ENCODE peak calls at places on chromosomes 3 and 15, in eight cellular contexts. V is thoracic aorta, S is neural crest cell, J is coronary artery, I is bronchial epithelial cell, P is GM13976, O is left ventricle myocardium inferior, F is transverse colon. Q is an unnamed sample.

GRCh38 chr3:114362815-114363214 is 69.0 kb downstream of the TIGIT start:
- DNase-seq in V (no peak), S (no peak), J (no peak), I (peak), P (peak), O (no peak), F (no peak), Q (peak)

GRCh38 chr15:71471347-71471746 is 339.0 kb upstream of the NR2E3 start:
- DNase-seq in V (no peak), S (no peak), J (no peak), I (peak), P (peak), O (no peak), F (no peak), Q (no peak)

GRCh38 chr15:70880781-70881180 is 11.5 kb downstream of the THAP10 start:
- DNase-seq in V (no peak), S (no peak), J (no peak), I (no peak), P (no peak), O (no peak), F (no peak), Q (no peak)

GRCh38 chr3:190326930-190327329 is 4.7 kb upstream of the CLDN1 start:
- DNase-seq in V (no peak), S (no peak), J (no peak), I (no peak), P (no peak), O (no peak), F (no peak), Q (no peak)

GRCh38 chr15:85854345-85855097 is 59.8 kb upstream of the KLHL25 start:
- DNase-seq in V (no peak), S (peak), J (no peak), I (peak), P (peak), O (no peak), F (peak), Q (peak)

GRCh38 chr15:29636140-29636539 is 186.1 kb downstream of the TJP1 start:
- DNase-seq in V (no peak), S (no peak), J (peak), I (no peak), P (no peak), O (no peak), F (peak), Q (no peak)

GRCh38 chr15:70067011-70067410 is 30.7 kb downstream of the TLE3 start:
- DNase-seq in V (no peak), S (no peak), J (no peak), I (no peak), P (no peak), O (no peak), F (no peak), Q (no peak)

GRCh38 chr15:33859992-33860545 is 108.2 kb upstream of the CHRM5 start:
- DNase-seq in V (no peak), S (no peak), J (no peak), I (peak), P (no peak), O (no peak), F (no peak), Q (no peak)

GRCh38 chr3:86225461-86225860 is 765.5 kb downstream of the VGLL3 start:
- DNase-seq in V (no peak), S (no peak), J (no peak), I (no peak), P (no peak), O (no peak), F (no peak), Q (no peak)

GRCh38 chr15:46408312-46408711 is 773.5 kb downstream of the SQOR start:
- DNase-seq in V (no peak), S (no peak), J (no peak), I (no peak), P (no peak), O (no peak), F (no peak), Q (no peak)

GRCh38 chr3:33932010-33932764 is 133.8 kb downstream of the PDCD6IP start:
- DNase-seq in V (no peak), S (no peak), J (no peak), I (peak), P (no peak), O (no peak), F (no peak), Q (no peak)

GRCh38 chr3:5016218-5017161 is 37.3 kb downstream of the BHLHE40 start:
- DNase-seq in V (no peak), S (no peak), J (no peak), I (peak), P (peak), O (no peak), F (peak), Q (no peak)

GRCh38 chr15:26974120-26974780 is 3.3 kb downstream of the GABRG3 start:
- DNase-seq in V (no peak), S (no peak), J (no peak), I (peak), P (no peak), O (no peak), F (no peak), Q (no peak)

GRCh38 chr3:195441476-195441970 is 1.3 kb downstream of the ACAP2 start:
- DNase-seq in V (no peak), S (no peak), J (peak), I (no peak), P (no peak), O (no peak), F (peak), Q (no peak)

GRCh38 chr3:112579232-112579631 is 17.4 kb downstream of the SLC35A5 start:
- DNase-seq in V (no peak), S (no peak), J (no peak), I (no peak), P (no peak), O (no peak), F (no peak), Q (no peak)

GRCh38 chr15:95277266-95277665 is 1045.9 kb downstream of the MCTP2 start:
- DNase-seq in V (no peak), S (no peak), J (no peak), I (peak), P (no peak), O (no peak), F (no peak), Q (peak)

GRCh38 chr15:50655555-50655954 is 31.0 kb downstream of the TRPM7 start:
- DNase-seq in V (no peak), S (no peak), J (no peak), I (no peak), P (no peak), O (no peak), F (no peak), Q (no peak)

GRCh38 chr15:39381517-39381916 is 199.4 kb upstream of the THBS1 start:
- DNase-seq in V (no peak), S (no peak), J (no peak), I (peak), P (no peak), O (no peak), F (no peak), Q (no peak)

GRCh38 chr3:172321035-172321434 is 127.2 kb downstream of the GHSR start:
- DNase-seq in V (no peak), S (no peak), J (no peak), I (no peak), P (peak), O (no peak), F (no peak), Q (no peak)

GRCh38 chr3:47664519-47664918 is 85.9 kb upstream of the CSPG5 start:
- DNase-seq in V (no peak), S (no peak), J (no peak), I (no peak), P (no peak), O (no peak), F (no peak), Q (peak)

GRCh38 chr3:47658444-47658843 is 79.8 kb upstream of the CSPG5 start:
- DNase-seq in V (no peak), S (no peak), J (no peak), I (no peak), P (no peak), O (no peak), F (no peak), Q (no peak)

GRCh38 chr3:47666118-47666517 is 87.5 kb upstream of the CSPG5 start:
- DNase-seq in V (no peak), S (no peak), J (no peak), I (no peak), P (no peak), O (no peak), F (no peak), Q (no peak)

GRCh38 chr3:47663630-47664240 is 85.1 kb upstream of the CSPG5 start:
- DNase-seq in V (no peak), S (no peak), J (no peak), I (no peak), P (no peak), O (no peak), F (no peak), Q (no peak)

DNA sequence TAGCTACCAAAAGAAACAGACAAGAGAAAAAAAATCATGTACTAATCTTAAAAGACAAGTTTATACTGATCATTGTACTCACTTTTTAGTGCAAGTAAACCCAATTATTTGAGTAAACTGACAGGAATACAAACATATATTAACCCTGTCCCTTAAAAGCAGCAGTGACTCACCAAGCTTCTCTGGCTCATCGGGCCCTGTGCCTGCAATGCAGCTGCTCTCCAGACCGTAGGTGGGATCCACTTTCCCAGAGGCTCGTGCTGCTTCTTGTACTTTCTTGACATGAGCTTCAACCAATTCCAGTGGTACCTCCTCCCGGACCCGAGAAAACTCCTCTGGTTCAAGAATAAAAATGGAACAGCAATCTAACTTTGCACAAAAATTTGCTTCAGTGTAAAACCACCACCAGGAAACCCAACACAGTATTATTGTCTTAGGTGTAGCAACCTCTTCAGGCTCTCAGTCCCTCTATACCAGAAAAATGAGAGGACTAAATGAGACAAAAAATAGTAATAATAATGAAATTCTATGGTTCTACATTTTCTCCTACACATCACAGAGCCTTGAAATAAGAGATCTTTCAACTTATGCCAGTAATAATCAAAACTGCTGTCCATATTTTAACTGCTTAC is 82.6 kb upstream of the CSPG5 start:
- DNase-seq in V (no peak), S (no peak), J (no peak), I (peak), P (no peak), O (no peak), F (no peak), Q (peak)
- TF ChIP-seq CTCF in V (no peak), S (no peak), J (no peak), I (no peak), P (no peak), O (no peak), F (no peak), Q (no peak)

GRCh38 chr3:71104586-71104985 is 478.9 kb downstream of the FOXP1 start:
- DNase-seq in V (no peak), S (no peak), J (no peak), I (no peak), P (no peak), O (no peak), F (no peak), Q (no peak)
- TF ChIP-seq CTCF in V (no peak), S (no peak), J (no peak), I (no peak), P (no peak), O (no peak), F (no peak), Q (no peak)

DNA sequence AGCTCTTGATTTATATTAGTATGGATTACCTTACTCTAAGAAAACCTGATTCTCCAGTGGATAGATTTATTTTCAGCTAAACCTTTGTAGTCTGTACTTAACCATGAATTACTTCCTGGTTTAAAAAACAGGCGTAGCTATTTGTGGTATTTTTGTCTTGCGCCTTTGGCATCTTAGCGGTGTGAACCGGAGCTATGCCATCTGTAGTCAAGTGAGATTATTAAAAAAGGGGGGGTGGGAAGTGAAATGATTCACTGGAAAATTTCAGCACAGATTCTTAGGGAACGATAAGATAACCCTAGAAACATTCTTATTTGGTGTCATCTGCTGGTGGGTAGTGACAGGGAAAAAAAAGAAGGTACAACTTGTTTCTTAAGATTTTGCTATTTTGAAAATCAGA is 44.2 kb downstream of the PSMD6 start:
- DNase-seq in V (no peak), S (no peak), J (no peak), I (peak), P (no peak), O (no peak), F (no peak), Q (peak)
- TF ChIP-seq CTCF in V (no peak), S (no peak), J (no peak), I (no peak), P (no peak), O (no peak), F (no peak), Q (no peak)

DNA sequence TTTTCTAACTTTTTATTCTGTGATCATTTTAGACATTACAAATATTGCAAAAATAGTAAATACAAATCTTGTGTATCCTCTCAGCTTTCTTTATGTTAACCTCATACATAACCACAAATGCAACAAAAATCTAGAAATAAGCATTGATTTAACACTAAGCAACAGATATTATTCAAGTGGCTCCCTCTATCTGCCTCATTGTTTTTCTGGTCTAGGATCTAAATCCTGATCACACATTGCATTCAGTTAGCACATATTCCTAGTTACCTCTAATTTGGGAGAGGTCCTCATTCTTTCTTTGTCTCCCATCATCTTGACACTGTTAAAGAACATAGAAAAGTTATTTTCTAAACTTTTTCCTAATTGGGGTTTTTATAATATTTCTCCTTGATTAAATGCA is 1126.0 kb downstream of the ROBO2 start:
- DNase-seq in V (no peak), S (no peak), J (no peak), I (peak), P (no peak), O (no peak), F (no peak), Q (no peak)
- TF ChIP-seq CTCF in V (no peak), S (peak), J (no peak), I (no peak), P (no peak), O (peak), F (no peak), Q (peak)

DNA sequence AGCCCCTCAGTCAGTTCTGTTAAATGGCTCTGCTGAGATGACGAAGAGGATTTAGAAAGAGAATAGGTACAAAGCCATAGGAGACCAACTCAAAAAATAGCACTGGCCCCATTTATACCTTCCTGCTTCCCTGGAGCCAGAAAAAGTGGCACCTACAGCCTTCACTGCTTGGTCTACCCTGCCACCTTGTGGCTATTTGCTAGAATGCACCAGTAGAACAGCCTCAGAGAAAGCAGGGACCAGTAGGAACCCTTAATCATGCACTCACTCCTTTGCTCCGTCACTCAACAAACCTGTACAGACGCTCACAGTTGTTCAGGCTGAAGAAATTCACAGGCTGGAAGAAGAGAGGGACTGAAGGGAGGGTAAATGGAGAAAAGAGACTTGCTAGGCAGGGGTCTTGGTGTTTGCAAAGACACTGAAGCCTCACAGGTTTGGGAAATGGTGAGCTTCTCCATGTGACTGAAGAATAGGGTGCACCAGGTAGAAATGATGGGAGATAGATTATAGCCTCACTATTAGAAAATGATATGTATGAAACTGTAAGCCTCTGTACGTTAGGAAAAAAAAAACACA is 12.1 kb upstream of the RTP2 start:
- DNase-seq in V (peak), S (peak), J (no peak), I (peak), P (peak), O (peak), F (peak), Q (peak)
- TF ChIP-seq CTCF in V (peak), S (peak), J (peak), I (peak), P (peak), O (peak), F (peak), Q (peak)

GRCh38 chr3:101676765-101677435 is at the start of gene ZBTB11:
- DNase-seq in V (peak), S (peak), J (peak), I (peak), P (peak), O (peak), F (peak), Q (peak)
- TF ChIP-seq CTCF in V (peak), S (peak), J (no peak), I (peak), P (no peak), O (peak), F (peak), Q (peak)

GRCh38 chr3:129441215-129441614 is 1.2 kb downstream of the IFT122 start:
- DNase-seq in V (no peak), S (no peak), J (no peak), I (peak), P (no peak), O (no peak), F (no peak), Q (no peak)

GRCh38 chr3:129442486-129442885 is 2.5 kb downstream of the IFT122 start:
- DNase-seq in V (no peak), S (no peak), J (no peak), I (no peak), P (no peak), O (no peak), F (no peak), Q (no peak)

GRCh38 chr3:129442947-129443346 is 2.9 kb downstream of the IFT122 start:
- DNase-seq in V (no peak), S (no peak), J (no peak), I (no peak), P (no peak), O (no peak), F (no peak), Q (no peak)

GRCh38 chr3:129440648-129441190 is 695 bp downstream of the IFT122 start:
- DNase-seq in V (no peak), S (no peak), J (no peak), I (peak), P (no peak), O (no peak), F (no peak), Q (no peak)

GRCh38 chr3:129441782-129442181 is 1.8 kb downstream of the IFT122 start:
- DNase-seq in V (no peak), S (no peak), J (no peak), I (no peak), P (no peak), O (no peak), F (no peak), Q (peak)
- TF ChIP-seq CTCF in V (no peak), S (no peak), J (no peak), I (no peak), P (no peak), O (no peak), F (no peak), Q (peak)

GRCh38 chr15:35460616-35461015 is 85.3 kb downstream of the DPH6 start:
- DNase-seq in V (no peak), S (no peak), J (no peak), I (peak), P (no peak), O (no peak), F (no peak), Q (no peak)
- TF ChIP-seq CTCF in V (no peak), S (no peak), J (no peak), I (no peak), P (no peak), O (no peak), F (no peak), Q (no peak)

GRCh38 chr3:150545419-150546225 is 674 bp downstream of the SERP1 start:
- DNase-seq in V (peak), S (no peak), J (no peak), I (peak), P (peak), O (peak), F (peak), Q (peak)
- TF ChIP-seq CTCF in V (no peak), S (no peak), J (no peak), I (no peak), P (no peak), O (no peak), F (no peak), Q (no peak)

GRCh38 chr3:170357920-170358854 is 672 bp downstream of the SKIL start:
- DNase-seq in V (peak), S (peak), J (peak), I (peak), P (peak), O (peak), F (peak), Q (peak)

GRCh38 chr3:170356596-170357175 is 829 bp upstream of the SKIL start:
- DNase-seq in V (peak), S (peak), J (peak), I (peak), P (peak), O (peak), F (peak), Q (peak)

GRCh38 chr3:170355738-170356595 is 1.5 kb upstream of the SKIL start:
- DNase-seq in V (no peak), S (peak), J (peak), I (peak), P (peak), O (peak), F (peak), Q (peak)

GRCh38 chr3:170359178-170359704 is 1.7 kb downstream of the SKIL start:
- DNase-seq in V (no peak), S (no peak), J (no peak), I (no peak), P (no peak), O (no peak), F (no peak), Q (no peak)

DNA sequence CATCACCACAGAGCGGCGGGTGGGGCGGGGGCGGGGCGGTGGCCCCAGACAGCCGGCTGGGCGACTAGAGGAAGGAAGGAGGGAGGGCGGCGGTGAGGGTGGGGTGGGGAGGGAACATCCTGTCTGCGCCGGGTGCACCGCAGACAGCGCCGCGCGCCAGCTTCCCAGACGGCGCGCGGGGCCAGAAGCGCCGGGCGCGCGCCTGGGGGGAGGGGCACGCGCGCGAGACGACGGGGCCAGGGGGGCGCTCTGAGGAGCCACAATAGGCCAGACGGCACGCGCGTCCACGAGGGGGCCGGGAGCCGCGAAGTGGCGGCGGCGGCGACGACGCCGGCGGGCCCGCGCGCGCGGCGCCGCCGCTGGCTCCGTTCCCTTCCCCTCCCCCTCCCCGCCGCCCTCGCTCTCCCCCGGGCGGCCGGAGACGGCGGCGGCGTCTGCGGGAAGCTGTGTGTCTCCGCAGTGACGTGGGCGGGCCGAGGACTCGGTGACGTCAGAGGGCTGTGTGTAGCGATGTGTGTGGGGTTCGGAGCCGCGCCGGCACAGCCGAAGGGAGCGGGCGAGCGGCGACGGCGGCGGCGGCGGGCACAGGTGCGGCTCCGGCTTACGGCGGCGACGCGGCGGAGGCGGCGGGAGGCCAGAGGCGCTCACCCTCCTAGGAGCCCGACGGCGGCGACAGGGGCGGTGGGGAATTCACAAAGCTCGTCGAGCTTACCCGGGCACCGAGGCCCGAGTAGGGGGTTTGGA is at the start of gene SKIL:
- DNase-seq in V (peak), S (peak), J (peak), I (peak), P (peak), O (peak), F (peak), Q (peak)
- TF ChIP-seq CTCF in V (no peak), S (peak), J (no peak), I (peak), P (no peak), O (no peak), F (no peak), Q (peak)

Q was measured in HFFc6.